ENCODE peak calls at places on chromosome 11, in five cellular contexts. J is GM23248, N is IMR-90, W is astrocyte, S is endothelial cell of umbilical vein. B is an unnamed sample. For H4K20me1, the result is how much of the 10 kb centered on the place peaks cover.

GRCh38 chr11:35619030-35619753 is 932 bp downstream of the FJX1 start:
- DNase-seq in J (peak), S (peak), N (peak), W (peak), B (no peak)

GRCh38 chr11:68020575-68020974 is 9.9 kb upstream of the NDUFS8 start:
- DNase-seq in J (peak), S (peak), W (no peak), N (peak), B (no peak)

GRCh38 chr11:64675417-64676252 is 47.4 kb downstream of the NRXN2 start:
- DNase-seq in S (no peak), W (peak), N (peak), J (peak), B (no peak)

GRCh38 chr11:12693485-12694181 is 19.4 kb downstream of the TEAD1 start:
- DNase-seq in W (peak), S (peak), N (peak), J (peak), B (peak)

GRCh38 chr11:93541884-93542752 is 1.1 kb downstream of the SMCO4 start:
- DNase-seq in N (peak), S (peak), J (peak), W (peak), B (peak)

GRCh38 chr11:64060861-64061444 is 25.2 kb downstream of the FLRT1 start:
- DNase-seq in S (peak), W (no peak), J (peak), N (no peak), B (no peak)

GRCh38 chr11:113574171-113574570 is 99.0 kb upstream of the DRD2 start:
- DNase-seq in N (no peak), J (no peak), S (no peak), W (no peak), B (no peak)

GRCh38 chr11:126497581-126498109 is 142.2 kb downstream of the ST3GAL4 start:
- DNase-seq in J (peak), N (no peak), W (no peak), S (no peak), B (no peak)

GRCh38 chr11:73577496-73577917 is 20.4 kb downstream of the FAM168A start:
- DNase-seq in N (peak), S (no peak), W (peak), J (peak), B (no peak)

GRCh38 chr11:108713076-108713790 is 48.4 kb downstream of the DDX10 start:
- DNase-seq in J (peak), S (peak), W (peak), N (peak), B (no peak)

GRCh38 chr11:44366741-44367140 is 56.8 kb upstream of the ALX4 start:
- DNase-seq in S (no peak), W (no peak), J (no peak), N (no peak), B (no peak)

GRCh38 chr11:118002010-118002540 is 15.9 kb downstream of the IL10RA start:
- DNase-seq in W (no peak), J (no peak), N (no peak), S (no peak), B (no peak)

GRCh38 chr11:95375451-95375850 is 144.4 kb upstream of the SESN3 start:
- DNase-seq in S (no peak), W (peak), N (no peak), J (peak), B (no peak)

GRCh38 chr11:26987205-26987604 is 6.7 kb upstream of the FIBIN start:
- DNase-seq in N (no peak), S (no peak), W (no peak), J (no peak), B (no peak)

GRCh38 chr11:127042445-127042844 is 41.9 kb upstream of the KIRREL3 start:
- DNase-seq in S (no peak), W (peak), N (peak), J (peak), B (no peak)

GRCh38 chr11:62064221-62064620 is 59.6 kb upstream of the INCENP start:
- DNase-seq in W (no peak), N (no peak), S (no peak), J (no peak), B (no peak)

GRCh38 chr11:80388133-80388532 is 947.3 kb upstream of the TENM4 start:
- DNase-seq in W (no peak), S (no peak), N (no peak), J (no peak), B (no peak)

GRCh38 chr11:8694137-8694536 is 11.5 kb downstream of the RPL27A start:
- DNase-seq in J (no peak), W (no peak), S (no peak), N (no peak), B (no peak)

GRCh38 chr11:69651834-69652620 is 11.1 kb downstream of the CCND1 start:
- DNase-seq in J (no peak), N (no peak), S (no peak), W (no peak), B (no peak)

GRCh38 chr11:81963018-81963417 is 770.6 kb downstream of the FAM181B start:
- DNase-seq in J (peak), N (no peak), W (no peak), S (peak), B (no peak)

GRCh38 chr11:69435161-69435990 is 46.1 kb upstream of the LINC01488 start:
- DNase-seq in S (no peak), J (no peak), W (no peak), N (no peak), B (no peak)

GRCh38 chr11:82092904-82093303 is 640.8 kb downstream of the FAM181B start:
- DNase-seq in W (no peak), N (no peak), J (peak), S (no peak), B (no peak)

GRCh38 chr11:12279672-12280108 is 97.7 kb upstream of the PARVA start:
- DNase-seq in N (no peak), J (no peak), S (no peak), W (no peak), B (no peak)

GRCh38 chr11:70073188-70073817 is 4.8 kb upstream of the ANO1 start:
- DNase-seq in S (peak), J (peak), N (peak), W (peak), B (no peak)

GRCh38 chr11:110907629-110908028 is 195.4 kb upstream of the ARHGAP20 start:
- DNase-seq in J (peak), S (peak), W (peak), N (peak), B (peak)

GRCh38 chr11:14642873-14643696 is 519 bp upstream of the PDE3B start:
- DNase-seq in S (no peak), N (no peak), W (no peak), J (no peak), B (no peak)

GRCh38 chr11:74990941-74991340 is 2.2 kb downstream of the NEU3 start:
- DNase-seq in J (no peak), W (no peak), S (no peak), N (no peak), B (no peak)

DNA sequence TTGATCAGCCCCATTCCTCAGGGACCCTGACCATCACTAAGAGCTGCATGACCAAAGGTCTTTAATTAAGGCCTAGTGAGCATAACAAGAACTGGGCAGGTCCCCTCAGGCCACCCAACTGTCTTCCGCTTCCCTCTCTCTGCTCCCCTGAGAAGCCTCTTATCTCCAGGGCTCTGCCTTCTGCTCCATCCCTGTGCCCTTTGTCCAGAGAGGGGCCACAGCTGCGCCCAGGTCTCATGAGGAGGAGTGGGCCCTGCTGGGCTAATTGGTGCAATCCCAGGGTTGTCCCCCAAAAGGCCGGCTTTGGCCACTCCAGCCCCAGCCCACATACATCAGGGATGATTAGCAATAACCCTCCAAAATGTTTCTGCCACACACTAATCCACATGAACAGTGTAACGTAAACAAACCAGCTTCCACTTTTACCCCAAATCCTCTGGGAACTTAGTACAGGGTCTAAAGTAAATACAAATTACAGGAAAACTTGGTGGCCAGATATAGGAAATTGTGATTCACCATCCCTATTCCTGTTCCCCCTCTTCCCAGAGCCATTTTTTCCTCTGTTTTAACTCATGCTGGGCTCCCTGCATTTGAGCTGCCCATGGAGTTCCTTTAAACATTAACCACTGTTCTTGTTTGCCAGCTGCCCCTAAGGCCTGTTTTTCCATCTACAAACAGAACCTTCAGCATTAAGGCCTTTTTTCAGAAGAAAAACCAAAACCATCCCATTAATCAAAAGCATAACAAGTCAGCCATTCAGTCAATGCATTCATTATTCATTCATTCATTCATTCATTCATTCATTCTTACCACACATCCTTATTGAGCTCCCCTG is 34.6 kb upstream of the CAVIN3 start:
- DNase-seq in S (peak), J (no peak), N (no peak), W (no peak), B (no peak)
- H2AFZ ChIP-seq in S (peak), J (no peak), N (peak), W (no peak), B (no peak)

DNA sequence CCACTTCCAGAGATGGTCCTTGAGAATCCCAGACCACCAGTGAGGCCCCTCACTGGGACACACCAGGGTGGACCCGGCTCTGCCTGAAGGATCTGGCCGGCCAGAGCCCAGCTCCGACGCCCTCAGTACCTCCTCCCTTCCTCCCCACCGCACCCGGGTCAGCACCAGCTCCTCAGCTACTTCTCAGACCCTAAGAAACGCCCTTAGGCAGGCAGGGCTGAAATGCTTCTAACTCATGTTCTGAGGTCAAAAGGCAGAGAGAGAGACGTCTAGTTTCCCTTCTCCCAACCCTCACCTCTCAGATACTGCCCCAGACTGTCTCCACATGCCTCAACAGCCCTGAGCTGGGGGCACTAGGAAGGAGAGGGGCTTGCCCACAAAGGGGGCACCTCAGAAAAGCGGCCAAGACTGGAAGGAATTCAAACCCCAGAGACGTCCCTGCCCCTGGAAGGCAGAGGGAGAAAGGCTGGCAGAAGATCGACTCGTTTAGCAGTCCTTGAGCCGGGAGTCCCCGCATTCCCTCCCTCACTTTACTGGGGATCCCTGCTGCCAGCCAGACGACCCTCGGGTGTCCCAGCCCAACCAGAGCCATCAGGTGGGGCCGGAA is 539 bp downstream of the USH1C start:
- DNase-seq in W (no peak), J (no peak), N (no peak), S (no peak), B (no peak)
- H3K9ac ChIP-seq in W (no peak), J (no peak), N (no peak), S (no peak), B (no peak)

GRCh38 chr11:57779275-57779674 is 17.7 kb downstream of the CTNND1 start:
- DNase-seq in S (peak), N (peak), J (peak), W (peak), B (no peak)

GRCh38 chr11:57776577-57776976 is 15.0 kb downstream of the CTNND1 start:
- DNase-seq in J (no peak), S (no peak), W (no peak), N (no peak), B (no peak)

GRCh38 chr11:57777969-57778317 is 16.3 kb downstream of the CTNND1 start:
- DNase-seq in S (peak), W (no peak), N (no peak), J (no peak), B (no peak)

GRCh38 chr11:57776101-57776511 is 14.5 kb downstream of the CTNND1 start:
- DNase-seq in J (peak), W (peak), N (peak), S (peak), B (no peak)

GRCh38 chr11:57778318-57779037 is 16.9 kb downstream of the CTNND1 start:
- DNase-seq in S (peak), N (peak), W (peak), J (peak), B (peak)
- H4K20me1 ChIP-seq in S (under half), N (half or more), W (half or more), J (under half), B (under half)

GRCh38 chr11:102199673-102200072 is 89.4 kb downstream of the YAP1 start:
- DNase-seq in S (no peak), N (no peak), J (no peak), W (no peak), B (no peak)
- H2AFZ ChIP-seq in S (no peak), N (no peak), J (no peak), W (no peak), B (no peak)

DNA sequence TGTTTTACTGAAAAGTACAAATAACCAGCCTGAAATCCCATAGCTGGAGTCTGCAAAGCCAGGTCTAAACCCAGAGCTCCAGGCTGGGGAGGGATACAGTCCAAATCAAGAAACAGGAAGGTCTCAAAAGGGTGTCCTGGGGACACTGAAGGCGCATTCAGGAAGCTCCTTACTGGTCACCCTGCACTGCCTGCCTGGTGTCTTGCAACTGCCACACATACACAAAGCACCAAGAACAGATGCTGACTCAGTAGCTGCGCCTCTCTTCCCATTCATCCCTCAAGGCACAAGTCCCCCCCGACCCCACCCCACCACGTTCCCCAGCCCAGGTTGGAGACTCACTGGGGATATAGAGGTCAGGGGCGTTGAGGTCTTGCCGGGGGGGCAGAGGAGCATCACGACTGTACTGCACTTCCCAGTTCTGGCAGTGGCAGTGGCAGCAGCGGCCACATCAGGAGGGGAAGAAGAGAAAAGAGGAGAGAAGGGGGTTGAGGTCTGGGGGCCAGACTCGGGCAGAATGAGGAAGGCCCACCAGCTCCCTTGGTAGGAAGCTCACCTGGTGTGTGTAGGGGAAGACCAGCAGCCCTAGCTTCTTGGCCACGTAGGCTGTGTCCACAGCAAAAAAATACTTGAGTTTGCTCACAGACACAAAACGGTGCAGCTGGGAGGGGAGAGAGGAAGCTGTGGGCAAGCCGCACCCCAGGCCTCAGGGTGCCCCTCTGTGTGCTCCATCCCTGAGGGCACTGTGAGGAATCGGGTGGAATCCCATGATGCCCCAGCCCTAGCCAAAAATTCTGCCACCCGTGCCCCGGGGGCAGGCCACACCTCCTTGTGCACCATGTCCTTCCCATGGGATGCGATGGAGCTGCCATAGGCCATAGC is 1.4 kb downstream of the YIF1A start:
- DNase-seq in W (no peak), S (no peak), N (no peak), J (peak), B (no peak)
- H3K9ac ChIP-seq in W (peak), S (no peak), N (peak), J (peak), B (peak)

GRCh38 chr11:47377571-47378010 is 756 bp downstream of the SPI1 start:
- DNase-seq in W (no peak), N (no peak), J (no peak), S (no peak), B (no peak)

GRCh38 chr11:47375546-47376085 is 2.7 kb downstream of the SPI1 start:
- DNase-seq in N (no peak), W (no peak), S (no peak), J (no peak), B (no peak)

GRCh38 chr11:47375020-47375419 is 3.3 kb downstream of the SPI1 start:
- DNase-seq in W (no peak), N (no peak), J (no peak), S (no peak), B (no peak)

GRCh38 chr11:47376543-47377371 is 1.6 kb downstream of the SPI1 start:
- DNase-seq in J (peak), N (no peak), S (no peak), W (no peak), B (no peak)

GRCh38 chr11:47376183-47376542 is 2.2 kb downstream of the SPI1 start:
- DNase-seq in N (no peak), J (no peak), S (no peak), W (no peak), B (no peak)
- H4K20me1 ChIP-seq in N (under half), J (under half), S (under half), W (under half), B (under half)

GRCh38 chr11:76209956-76210885 is 3.9 kb upstream of the WNT11 start:
- DNase-seq in J (peak), N (peak), W (peak), S (peak), B (no peak)

GRCh38 chr11:76208438-76208828 is 2.1 kb upstream of the WNT11 start:
- DNase-seq in W (no peak), S (no peak), J (no peak), N (no peak), B (no peak)

GRCh38 chr11:76209671-76209955 is 3.3 kb upstream of the WNT11 start:
- DNase-seq in N (no peak), W (no peak), J (peak), S (no peak), B (no peak)

GRCh38 chr11:76207642-76208378 is 1.5 kb upstream of the WNT11 start:
- DNase-seq in S (peak), J (peak), N (peak), W (peak), B (peak)

GRCh38 chr11:76208829-76209670 is 2.7 kb upstream of the WNT11 start:
- DNase-seq in W (no peak), N (peak), S (peak), J (peak), B (peak)
- H2AFZ ChIP-seq in W (peak), N (peak), S (peak), J (peak), B (no peak)